ENCODE peak calls at places on chromosomes 11 and 22, in ten cellular contexts. U is A673, C is PC-3, W is ovary, F is transverse colon, V is RWPE1, G is WERI-Rb-1, M is heart right ventricle, E is H9, J is thoracic aorta. D is an unnamed sample.

GRCh38 chr11:10899542-10899830 is 41.6 kb upstream of the ZBED5 start:
- DNase-seq in U (no peak), C (no peak), W (peak), F (peak), V (peak), G (peak), M (no peak), E (no peak), J (peak), D (peak)

GRCh38 chr22:45590262-45590661 is 81.4 kb upstream of the ATXN10 start:
- DNase-seq in U (no peak), C (no peak), W (no peak), F (no peak), V (no peak), G (no peak), M (no peak), E (no peak), J (no peak), D (no peak)

GRCh38 chr11:111733655-111734088 is 32.5 kb downstream of the PPP2R1B start:
- DNase-seq in U (no peak), C (no peak), W (no peak), F (no peak), V (no peak), G (no peak), M (no peak), E (no peak), J (no peak), D (no peak)

GRCh38 chr11:31802990-31803812 is 7.9 kb downstream of the PAX6 start:
- DNase-seq in U (no peak), C (no peak), W (no peak), F (no peak), V (no peak), G (no peak), M (no peak), E (no peak), J (no peak), D (no peak)

GRCh38 chr11:98456281-98456680 is 564.5 kb upstream of the CNTN5 start:
- DNase-seq in U (no peak), C (no peak), W (no peak), F (no peak), V (no peak), G (no peak), M (no peak), E (no peak), J (no peak), D (no peak)

GRCh38 chr22:25448435-25449051 is 115.9 kb upstream of the GRK3 start:
- DNase-seq in U (no peak), C (peak), W (no peak), F (no peak), V (no peak), G (peak), M (no peak), E (no peak), J (no peak), D (peak)

GRCh38 chr11:124917115-124917637 is 1.9 kb upstream of the HEPN1 start:
- DNase-seq in U (peak), C (no peak), W (no peak), F (no peak), V (no peak), G (no peak), M (no peak), E (no peak), J (no peak), D (no peak)

GRCh38 chr11:121892131-121892681 is 223.8 kb downstream of the BLID start:
- DNase-seq in U (peak), C (peak), W (no peak), F (no peak), V (peak), G (no peak), M (no peak), E (peak), J (no peak), D (peak)

GRCh38 chr11:2694995-2695939 is 4.5 kb downstream of the KCNQ1OT1 start:
- DNase-seq in U (no peak), C (no peak), W (peak), F (no peak), V (no peak), G (no peak), M (no peak), E (peak), J (no peak), D (no peak)

GRCh38 chr11:15446929-15447328 is 332.2 kb downstream of the INSC start:
- DNase-seq in U (no peak), C (no peak), W (no peak), F (no peak), V (no peak), G (no peak), M (no peak), E (no peak), J (no peak), D (no peak)

GRCh38 chr22:24471570-24471969 is 23.6 kb upstream of the UPB1 start:
- DNase-seq in U (no peak), C (no peak), W (peak), F (no peak), V (no peak), G (no peak), M (peak), E (no peak), J (no peak), D (no peak)

GRCh38 chr11:128517457-128518230 is 69.7 kb downstream of the ETS1 start:
- DNase-seq in U (no peak), C (peak), W (no peak), F (no peak), V (no peak), G (no peak), M (no peak), E (no peak), J (no peak), D (no peak)

GRCh38 chr11:113253406-113253805 is 61.0 kb upstream of the TTC12 start:
- DNase-seq in U (no peak), C (no peak), W (no peak), F (no peak), V (no peak), G (no peak), M (no peak), E (no peak), J (no peak), D (no peak)

GRCh38 chr11:120079750-120080610 is 57.9 kb downstream of the TRIM29 start:
- DNase-seq in U (no peak), C (no peak), W (no peak), F (no peak), V (no peak), G (peak), M (no peak), E (peak), J (no peak), D (no peak)

GRCh38 chr22:46963672-46964545 is 201.5 kb downstream of the TBC1D22A start:
- DNase-seq in U (no peak), C (no peak), W (no peak), F (no peak), V (no peak), G (no peak), M (no peak), E (no peak), J (no peak), D (no peak)

GRCh38 chr11:58867556-58867955 is 23.1 kb upstream of the GLYATL2 start:
- DNase-seq in U (no peak), C (peak), W (no peak), F (no peak), V (no peak), G (no peak), M (no peak), E (no peak), J (no peak), D (peak)

GRCh38 chr11:24005202-24005876 is 491.5 kb upstream of the LUZP2 start:
- DNase-seq in U (no peak), C (no peak), W (no peak), F (no peak), V (no peak), G (no peak), M (no peak), E (no peak), J (no peak), D (no peak)

GRCh38 chr22:39954584-39955055 is 5.6 kb upstream of the TMA7B start:
- DNase-seq in U (peak), C (peak), W (no peak), F (no peak), V (no peak), G (no peak), M (no peak), E (no peak), J (no peak), D (peak)

GRCh38 chr22:47100019-47100418 is 337.6 kb downstream of the TBC1D22A start:
- DNase-seq in U (no peak), C (no peak), W (no peak), F (no peak), V (no peak), G (no peak), M (no peak), E (no peak), J (no peak), D (no peak)

GRCh38 chr11:36602143-36602542 is 4.1 kb upstream of the RAG2 start:
- DNase-seq in U (no peak), C (no peak), W (no peak), F (no peak), V (no peak), G (no peak), M (no peak), E (no peak), J (no peak), D (no peak)

GRCh38 chr11:28770806-28771205 is 662.6 kb downstream of the METTL15 start:
- DNase-seq in U (no peak), C (no peak), W (no peak), F (no peak), V (no peak), G (no peak), M (no peak), E (no peak), J (no peak), D (no peak)

GRCh38 chr22:47625531-47626427 is 863.3 kb downstream of the TBC1D22A start:
- DNase-seq in U (no peak), C (no peak), W (no peak), F (no peak), V (no peak), G (no peak), M (no peak), E (peak), J (no peak), D (no peak)

GRCh38 chr11:117940736-117941135 is 11.5 kb upstream of the TMPRSS13 start:
- DNase-seq in U (no peak), C (no peak), W (no peak), F (no peak), V (no peak), G (no peak), M (no peak), E (no peak), J (no peak), D (no peak)

GRCh38 chr22:47333625-47334024 is 571.2 kb downstream of the TBC1D22A start:
- DNase-seq in U (peak), C (peak), W (no peak), F (no peak), V (peak), G (no peak), M (no peak), E (no peak), J (no peak), D (peak)

GRCh38 chr22:38202437-38203089 is 769 bp downstream of the MAFF start:
- DNase-seq in U (peak), C (peak), W (peak), F (peak), V (peak), G (peak), M (peak), E (peak), J (peak), D (peak)

GRCh38 chr11:111183706-111184105 is 61.8 kb upstream of the POU2AF2 start:
- DNase-seq in U (no peak), C (peak), W (no peak), F (no peak), V (no peak), G (no peak), M (no peak), E (no peak), J (no peak), D (peak)

GRCh38 chr22:42287174-42287890 is 16.9 kb upstream of the TCF20 start:
- DNase-seq in U (no peak), C (no peak), W (no peak), F (no peak), V (no peak), G (no peak), M (no peak), E (no peak), J (no peak), D (no peak)

GRCh38 chr11:86688398-86689179 is 16.2 kb upstream of the ME3 start:
- DNase-seq in U (no peak), C (no peak), W (no peak), F (no peak), V (no peak), G (no peak), M (no peak), E (no peak), J (no peak), D (peak)

GRCh38 chr22:38205261-38206128 is 3.7 kb downstream of the MAFF start:
- DNase-seq in U (no peak), C (no peak), W (peak), F (peak), V (no peak), G (no peak), M (peak), E (peak), J (peak), D (no peak)

GRCh38 chr11:112464949-112465348 is 204.3 kb upstream of the PLET1 start:
- DNase-seq in U (no peak), C (no peak), W (no peak), F (no peak), V (no peak), G (no peak), M (no peak), E (no peak), J (no peak), D (no peak)

GRCh38 chr22:32281092-32281491 is 25.9 kb upstream of the SLC5A4 start:
- DNase-seq in U (peak), C (no peak), W (no peak), F (no peak), V (peak), G (no peak), M (no peak), E (no peak), J (no peak), D (peak)

GRCh38 chr11:848380-848931 is 5.8 kb downstream of the TSPAN4 start:
- DNase-seq in U (peak), C (no peak), W (peak), F (peak), V (no peak), G (peak), M (no peak), E (peak), J (no peak), D (no peak)

GRCh38 chr11:64861227-64861970 is 16.9 kb upstream of the CDC42BPG start:
- DNase-seq in U (no peak), C (no peak), W (no peak), F (no peak), V (no peak), G (no peak), M (no peak), E (no peak), J (no peak), D (no peak)
- TF ChIP-seq CTCF in U (no peak), C (no peak), W (no peak), F (no peak), V (no peak), G (no peak), M (no peak), E (no peak), J (no peak), D (no peak)

GRCh38 chr11:46686886-46687810 is 13.3 kb downstream of the ARHGAP1 start:
- DNase-seq in U (no peak), C (no peak), W (no peak), F (no peak), V (peak), G (no peak), M (no peak), E (no peak), J (no peak), D (peak)
- H3K27ac ChIP-seq in U (no peak), C (no peak), W (no peak), F (peak), V (peak), G (no peak), M (peak), E (no peak), J (peak), D (peak)

GRCh38 chr22:21098099-21098671 is 52.4 kb downstream of the LRRC74B start:
- DNase-seq in U (no peak), C (no peak), W (no peak), F (no peak), V (no peak), G (no peak), M (no peak), E (peak), J (no peak), D (no peak)
- TF ChIP-seq CTCF in U (peak), C (peak), W (no peak), F (no peak), V (no peak), G (peak), M (no peak), E (peak), J (no peak), D (peak)

GRCh38 chr11:114291847-114292680 is 4.1 kb upstream of the NNMT start:
- DNase-seq in U (no peak), C (peak), W (no peak), F (no peak), V (peak), G (no peak), M (no peak), E (no peak), J (no peak), D (peak)
- H3K27ac ChIP-seq in U (no peak), C (peak), W (peak), F (peak), V (no peak), G (no peak), M (peak), E (no peak), J (peak), D (no peak)